ENCODE peak calls at places on chromosome 7, in eight cellular contexts. One of them, this sample, is unnamed.

GRCh38 chr7:102992509-102992819 is 79.7 kb downstream of the LRRC17 start:
- DNase-seq in RWPE1: no peak
- DNase-seq in lower lobe of right lung: no peak
- DNase-seq in NCI-H526 treated with DMSO at 0.1 percent for 48 hours: no peak
- DNase-seq in dorsolateral prefrontal cortex: no peak
- DNase-seq in kidney: no peak
- DNase-seq in fibroblast of the aortic adventitia: no peak
- DNase-seq in NCI-H1105 treated with DMSO at 0.1 percent for 48 hours: no peak
- DNase-seq in this sample: no peak

GRCh38 chr7:135316648-135317313 is 83.1 kb downstream of the STRA8 start:
- DNase-seq in RWPE1: no peak
- DNase-seq in lower lobe of right lung: no peak
- DNase-seq in NCI-H526 treated with DMSO at 0.1 percent for 48 hours: no peak
- DNase-seq in dorsolateral prefrontal cortex: no peak
- DNase-seq in kidney: no peak
- DNase-seq in fibroblast of the aortic adventitia: no peak
- DNase-seq in NCI-H1105 treated with DMSO at 0.1 percent for 48 hours: no peak
- DNase-seq in this sample: no peak

GRCh38 chr7:101817031-101817929 is at the start of gene CUX1:
- DNase-seq in RWPE1: no peak
- DNase-seq in lower lobe of right lung: peak
- DNase-seq in NCI-H526 treated with DMSO at 0.1 percent for 48 hours: peak
- DNase-seq in dorsolateral prefrontal cortex: peak
- DNase-seq in kidney: peak
- DNase-seq in fibroblast of the aortic adventitia: no peak
- DNase-seq in NCI-H1105 treated with DMSO at 0.1 percent for 48 hours: no peak
- DNase-seq in this sample: no peak

GRCh38 chr7:72275412-72276070 is 136.6 kb downstream of the CALN1 start:
- DNase-seq in RWPE1: no peak
- DNase-seq in lower lobe of right lung: no peak
- DNase-seq in NCI-H526 treated with DMSO at 0.1 percent for 48 hours: no peak
- DNase-seq in dorsolateral prefrontal cortex: no peak
- DNase-seq in kidney: no peak
- DNase-seq in fibroblast of the aortic adventitia: no peak
- DNase-seq in NCI-H1105 treated with DMSO at 0.1 percent for 48 hours: no peak
- DNase-seq in this sample: no peak

GRCh38 chr7:140723002-140723401 is 26.5 kb downstream of the NDUFB2 start:
- DNase-seq in RWPE1: no peak
- DNase-seq in lower lobe of right lung: no peak
- DNase-seq in NCI-H526 treated with DMSO at 0.1 percent for 48 hours: no peak
- DNase-seq in dorsolateral prefrontal cortex: no peak
- DNase-seq in kidney: no peak
- DNase-seq in fibroblast of the aortic adventitia: no peak
- DNase-seq in NCI-H1105 treated with DMSO at 0.1 percent for 48 hours: no peak
- DNase-seq in this sample: no peak

GRCh38 chr7:29397398-29397797 is 166.2 kb upstream of the PRR15 start:
- DNase-seq in RWPE1: no peak
- DNase-seq in lower lobe of right lung: no peak
- DNase-seq in NCI-H526 treated with DMSO at 0.1 percent for 48 hours: peak
- DNase-seq in dorsolateral prefrontal cortex: no peak
- DNase-seq in kidney: no peak
- DNase-seq in fibroblast of the aortic adventitia: peak
- DNase-seq in NCI-H1105 treated with DMSO at 0.1 percent for 48 hours: no peak
- DNase-seq in this sample: no peak

GRCh38 chr7:7931626-7932025 is 37.0 kb upstream of the GLCCI1 start:
- DNase-seq in RWPE1: no peak
- DNase-seq in lower lobe of right lung: no peak
- DNase-seq in NCI-H526 treated with DMSO at 0.1 percent for 48 hours: no peak
- DNase-seq in dorsolateral prefrontal cortex: no peak
- DNase-seq in kidney: no peak
- DNase-seq in fibroblast of the aortic adventitia: no peak
- DNase-seq in NCI-H1105 treated with DMSO at 0.1 percent for 48 hours: no peak
- DNase-seq in this sample: no peak

GRCh38 chr7:150448789-150449147 is 1.7 kb upstream of the GIMAP8 start:
- DNase-seq in RWPE1: peak
- DNase-seq in lower lobe of right lung: peak
- DNase-seq in NCI-H526 treated with DMSO at 0.1 percent for 48 hours: peak
- DNase-seq in dorsolateral prefrontal cortex: peak
- DNase-seq in kidney: peak
- DNase-seq in fibroblast of the aortic adventitia: peak
- DNase-seq in NCI-H1105 treated with DMSO at 0.1 percent for 48 hours: peak
- DNase-seq in this sample: no peak

GRCh38 chr7:5625938-5626337 is 155.5 kb downstream of the RNF216 start:
- DNase-seq in RWPE1: peak
- DNase-seq in lower lobe of right lung: no peak
- DNase-seq in NCI-H526 treated with DMSO at 0.1 percent for 48 hours: no peak
- DNase-seq in dorsolateral prefrontal cortex: no peak
- DNase-seq in kidney: no peak
- DNase-seq in fibroblast of the aortic adventitia: peak
- DNase-seq in NCI-H1105 treated with DMSO at 0.1 percent for 48 hours: no peak
- DNase-seq in this sample: no peak

GRCh38 chr7:135923700-135924261 is 53.4 kb downstream of the MTPN start:
- DNase-seq in RWPE1: peak
- DNase-seq in lower lobe of right lung: no peak
- DNase-seq in NCI-H526 treated with DMSO at 0.1 percent for 48 hours: no peak
- DNase-seq in dorsolateral prefrontal cortex: no peak
- DNase-seq in kidney: no peak
- DNase-seq in fibroblast of the aortic adventitia: peak
- DNase-seq in NCI-H1105 treated with DMSO at 0.1 percent for 48 hours: no peak
- DNase-seq in this sample: no peak

GRCh38 chr7:36742911-36743775 is 18.8 kb upstream of the AOAH start:
- DNase-seq in RWPE1: no peak
- DNase-seq in lower lobe of right lung: peak
- DNase-seq in NCI-H526 treated with DMSO at 0.1 percent for 48 hours: no peak
- DNase-seq in dorsolateral prefrontal cortex: no peak
- DNase-seq in kidney: no peak
- DNase-seq in fibroblast of the aortic adventitia: no peak
- DNase-seq in NCI-H1105 treated with DMSO at 0.1 percent for 48 hours: no peak
- DNase-seq in this sample: no peak